ENCODE peak calls at places on chromosome 10, in eight cellular contexts. R is cardiac muscle cell; I is cardiac fibroblast; V is GM12865; K is GM13976; B is fibroblast of villous mesenchyme; A is CD4-positive, alpha-beta T cell; Q is IMR-90. F is an unnamed sample.

GRCh38 chr10:944034-944831 is 12.7 kb upstream of the LARP4B start:
- DNase-seq in R (no peak), I (peak), V (peak), K (peak), B (peak), A (peak), Q (peak), F (no peak)

GRCh38 chr10:37379991-37380390 is 254.6 kb downstream of the ANKRD30A start:
- DNase-seq in R (no peak), I (peak), V (no peak), K (no peak), B (no peak), A (no peak), Q (no peak), F (no peak)

GRCh38 chr10:101221479-101222246 is 7.6 kb downstream of the LBX1 start:
- DNase-seq in R (no peak), I (no peak), V (no peak), K (no peak), B (no peak), A (no peak), Q (no peak), F (peak)

GRCh38 chr10:5919568-5919967 is 29.5 kb downstream of the FBH1 start:
- DNase-seq in R (no peak), I (no peak), V (no peak), K (no peak), B (no peak), A (no peak), Q (no peak), F (no peak)

GRCh38 chr10:100970076-100970913 is 991 bp downstream of the SEMA4G start:
- DNase-seq in R (no peak), I (no peak), V (no peak), K (peak), B (no peak), A (peak), Q (no peak), F (peak)

GRCh38 chr10:12906051-12906541 is 95.4 kb downstream of the CCDC3 start:
- DNase-seq in R (no peak), I (no peak), V (no peak), K (no peak), B (no peak), A (no peak), Q (no peak), F (no peak)

GRCh38 chr10:51389415-51390342 is 309.7 kb downstream of the CSTF2T start:
- DNase-seq in R (peak), I (peak), V (peak), K (peak), B (peak), A (peak), Q (peak), F (peak)

GRCh38 chr10:96794786-96795733 is 37.0 kb upstream of the LCOR start:
- DNase-seq in R (no peak), I (no peak), V (no peak), K (no peak), B (peak), A (no peak), Q (no peak), F (no peak)

GRCh38 chr10:69458426-69459100 is 7.3 kb downstream of the TSPAN15 start:
- DNase-seq in R (peak), I (no peak), V (no peak), K (no peak), B (no peak), A (no peak), Q (no peak), F (no peak)

GRCh38 chr10:95177429-95177828 is 16.6 kb upstream of the ACSM6 start:
- DNase-seq in R (no peak), I (no peak), V (no peak), K (no peak), B (no peak), A (no peak), Q (no peak), F (no peak)

GRCh38 chr10:46514899-46515298 is 41.6 kb downstream of the GPRIN2 start:
- DNase-seq in R (no peak), I (no peak), V (no peak), K (no peak), B (no peak), A (peak), Q (no peak), F (no peak)

GRCh38 chr10:122499012-122499411 is 37.7 kb downstream of the HTRA1 start:
- DNase-seq in R (no peak), I (no peak), V (no peak), K (no peak), B (no peak), A (no peak), Q (no peak), F (no peak)

GRCh38 chr10:10758306-10758705 is 259.4 kb upstream of the CELF2 start:
- DNase-seq in R (no peak), I (no peak), V (no peak), K (no peak), B (no peak), A (no peak), Q (no peak), F (no peak)

GRCh38 chr10:93208717-93209464 is 135.2 kb downstream of the CYP26A1 start:
- DNase-seq in R (no peak), I (peak), V (no peak), K (no peak), B (no peak), A (no peak), Q (peak), F (no peak)

GRCh38 chr10:80468806-80469421 is 14.8 kb downstream of the TSPAN14 start:
- DNase-seq in R (no peak), I (no peak), V (no peak), K (no peak), B (no peak), A (no peak), Q (no peak), F (no peak)

GRCh38 chr10:88515235-88515634 is 67.9 kb downstream of the RNLS start:
- DNase-seq in R (no peak), I (no peak), V (no peak), K (no peak), B (no peak), A (no peak), Q (peak), F (no peak)

GRCh38 chr10:92313750-92314149 is 22.8 kb downstream of the MARCHF5 start:
- DNase-seq in R (no peak), I (no peak), V (no peak), K (no peak), B (no peak), A (no peak), Q (no peak), F (no peak)

GRCh38 chr10:74827694-74828093 is 1.3 kb downstream of the KAT6B start:
- DNase-seq in R (no peak), I (no peak), V (no peak), K (no peak), B (no peak), A (no peak), Q (no peak), F (no peak)

GRCh38 chr10:30973737-30974136 is 57.9 kb downstream of the ZNF438 start:
- DNase-seq in R (no peak), I (no peak), V (no peak), K (no peak), B (no peak), A (no peak), Q (no peak), F (no peak)

GRCh38 chr10:30531751-30532530 is 97.6 kb downstream of the LYZL2 start:
- DNase-seq in R (no peak), I (no peak), V (no peak), K (no peak), B (no peak), A (no peak), Q (no peak), F (no peak)

GRCh38 chr10:79268100-79268670 is 79.1 kb upstream of the PPIF start:
- DNase-seq in R (no peak), I (peak), V (no peak), K (no peak), B (peak), A (no peak), Q (peak), F (no peak)

GRCh38 chr10:88913157-88913556 is 33.1 kb downstream of the STAMBPL1 start:
- DNase-seq in R (no peak), I (peak), V (no peak), K (no peak), B (peak), A (no peak), Q (peak), F (peak)

GRCh38 chr10:79249156-79250121 is 97.8 kb upstream of the PPIF start:
- DNase-seq in R (no peak), I (no peak), V (peak), K (peak), B (no peak), A (no peak), Q (no peak), F (no peak)

GRCh38 chr10:71621783-71622526 is 97.6 kb downstream of the C10orf105 start:
- DNase-seq in R (peak), I (peak), V (no peak), K (no peak), B (peak), A (no peak), Q (peak), F (no peak)

GRCh38 chr10:131020775-131021174 is 290.7 kb downstream of the TCERG1L start:
- DNase-seq in R (no peak), I (no peak), V (no peak), K (no peak), B (no peak), A (no peak), Q (no peak), F (no peak)

GRCh38 chr10:274866-275265 is 139.6 kb downstream of the ZMYND11 start:
- DNase-seq in R (peak), I (no peak), V (no peak), K (no peak), B (no peak), A (no peak), Q (no peak), F (no peak)

GRCh38 chr10:22335204-22335956 is 9.9 kb upstream of the SPAG6 start:
- DNase-seq in R (peak), I (peak), V (peak), K (peak), B (peak), A (peak), Q (peak), F (peak)
- TF ChIP-seq CTCF in R (no peak), I (peak), V (no peak), K (no peak), B (no peak), A (no peak), Q (no peak), F (no peak)

GRCh38 chr10:124092270-124093075 is 925 bp downstream of the CHST15 start:
- DNase-seq in R (peak), I (peak), V (peak), K (peak), B (peak), A (no peak), Q (no peak), F (peak)
- TF ChIP-seq CTCF in R (peak), I (no peak), V (no peak), K (no peak), B (no peak), A (no peak), Q (no peak), F (no peak)

GRCh38 chr10:77974396-77975074 is 48.0 kb upstream of the DLG5 start:
- DNase-seq in R (peak), I (peak), V (peak), K (no peak), B (peak), A (no peak), Q (peak), F (peak)
- TF ChIP-seq CTCF in R (peak), I (peak), V (peak), K (no peak), B (peak), A (no peak), Q (peak), F (peak)

GRCh38 chr10:133274751-133275682 is 1.7 kb downstream of the ADAM8 start:
- DNase-seq in R (peak), I (no peak), V (peak), K (peak), B (no peak), A (peak), Q (no peak), F (no peak)
- TF ChIP-seq CTCF in R (no peak), I (no peak), V (no peak), K (no peak), B (no peak), A (no peak), Q (no peak), F (no peak)

GRCh38 chr10:27251554-27251953 is 11.0 kb upstream of the ACBD5 start:
- DNase-seq in R (no peak), I (no peak), V (no peak), K (no peak), B (no peak), A (no peak), Q (no peak), F (no peak)

GRCh38 chr10:27248215-27248614 is 7.6 kb upstream of the ACBD5 start:
- DNase-seq in R (no peak), I (no peak), V (no peak), K (no peak), B (no peak), A (no peak), Q (no peak), F (no peak)

GRCh38 chr10:27256790-27257189 is 16.2 kb upstream of the ACBD5 start:
- DNase-seq in R (no peak), I (no peak), V (no peak), K (no peak), B (no peak), A (no peak), Q (no peak), F (peak)

GRCh38 chr10:27256299-27256698 is 15.7 kb upstream of the ACBD5 start:
- DNase-seq in R (no peak), I (no peak), V (no peak), K (no peak), B (no peak), A (no peak), Q (no peak), F (no peak)

DNA sequence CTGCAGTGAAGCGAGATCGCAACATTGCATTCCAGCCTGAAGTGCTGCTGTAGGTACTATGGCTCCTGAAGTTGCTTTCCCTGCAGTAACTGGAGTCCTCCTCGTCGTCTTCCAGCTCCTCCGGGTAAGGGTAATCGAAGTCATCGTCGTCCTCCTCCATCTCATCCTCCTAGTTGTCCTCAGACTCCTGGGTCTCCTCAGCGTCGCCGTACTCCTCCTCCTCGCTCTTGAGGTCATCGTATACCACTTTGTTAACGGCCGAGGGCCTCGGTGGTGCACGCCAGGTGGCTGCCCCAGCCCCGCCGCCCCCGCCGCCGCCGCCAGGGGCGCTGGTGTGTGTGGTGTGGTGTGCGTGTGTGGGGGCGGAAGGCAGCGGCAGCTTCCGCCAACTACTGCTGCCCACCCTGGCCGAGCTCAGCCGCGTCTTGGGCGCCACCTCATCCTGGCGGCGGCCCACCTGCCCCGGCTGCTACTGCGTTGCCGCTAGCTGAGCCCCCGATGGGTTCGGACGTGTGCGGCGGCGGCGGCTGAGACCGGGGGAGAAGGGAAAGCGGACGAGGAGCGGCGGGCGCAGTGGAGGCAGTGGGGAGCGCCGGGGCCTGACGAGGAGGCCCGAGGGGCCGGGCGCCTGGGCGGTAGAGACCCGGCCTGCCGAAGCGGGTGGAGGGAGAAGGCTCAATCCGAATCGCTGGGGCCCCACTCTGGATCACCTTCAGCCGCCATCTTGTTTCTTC is 11.8 kb upstream of the ACBD5 start:
- DNase-seq in R (no peak), I (peak), V (peak), K (peak), B (peak), A (peak), Q (peak), F (no peak)
- TF ChIP-seq CTCF in R (peak), I (peak), V (peak), K (peak), B (peak), A (peak), Q (no peak), F (no peak)

GRCh38 chr10:3460420-3461128 is 288.0 kb upstream of the PITRM1 start:
- DNase-seq in R (no peak), I (no peak), V (no peak), K (no peak), B (no peak), A (no peak), Q (no peak), F (no peak)

GRCh38 chr10:3451516-3452185 is 279.1 kb upstream of the PITRM1 start:
- DNase-seq in R (no peak), I (no peak), V (no peak), K (no peak), B (no peak), A (no peak), Q (no peak), F (no peak)

GRCh38 chr10:3452683-3453388 is 280.3 kb upstream of the PITRM1 start:
- DNase-seq in R (no peak), I (peak), V (no peak), K (no peak), B (peak), A (no peak), Q (peak), F (no peak)

GRCh38 chr10:3452234-3452633 is 279.7 kb upstream of the PITRM1 start:
- DNase-seq in R (no peak), I (peak), V (peak), K (no peak), B (peak), A (no peak), Q (peak), F (no peak)

DNA sequence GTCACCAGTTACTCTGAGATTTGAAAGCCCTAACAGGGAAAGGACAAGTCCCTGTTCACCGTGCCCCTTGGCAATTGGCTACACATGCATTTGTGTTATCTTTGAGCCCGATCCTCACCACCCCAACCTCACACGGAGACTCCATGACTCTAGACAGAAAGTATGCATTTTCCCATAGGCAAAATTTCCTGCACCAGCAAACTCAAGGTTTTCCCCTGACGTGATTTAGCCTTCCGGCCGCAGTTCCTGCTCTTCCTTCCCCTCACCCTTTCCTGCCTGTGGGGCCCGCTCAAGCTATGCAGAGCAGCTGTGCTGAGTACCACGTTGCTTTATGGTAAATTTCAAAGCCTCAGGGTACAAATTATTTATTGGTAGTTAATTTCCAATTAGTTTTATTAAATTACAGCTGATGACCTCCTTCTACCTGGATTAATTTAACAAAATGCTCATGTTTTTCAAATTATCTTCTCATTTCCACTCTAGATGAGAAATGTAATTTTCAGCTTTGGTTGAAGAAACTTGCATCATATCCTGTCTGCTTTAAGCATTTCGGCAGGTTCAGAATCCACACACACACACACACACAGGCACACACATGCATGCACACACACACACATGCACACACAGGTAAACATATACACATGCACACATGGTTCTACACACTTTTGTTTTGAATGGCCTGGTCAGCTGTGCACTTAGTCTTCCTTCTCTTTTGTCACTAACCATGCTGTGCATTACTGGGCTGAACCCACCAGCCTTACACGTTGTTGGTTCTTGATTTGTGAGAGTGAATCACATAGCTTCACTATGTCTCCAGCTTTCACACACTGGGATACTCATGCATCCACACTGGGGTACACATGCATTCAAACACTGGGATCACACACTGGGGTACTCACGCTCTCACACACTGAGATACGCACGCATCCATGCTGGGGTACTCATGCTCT is 283.1 kb upstream of the PITRM1 start:
- DNase-seq in R (no peak), I (peak), V (no peak), K (no peak), B (peak), A (peak), Q (peak), F (no peak)
- TF ChIP-seq CTCF in R (no peak), I (no peak), V (no peak), K (no peak), B (no peak), A (no peak), Q (no peak), F (no peak)

GRCh38 chr10:113521482-113521795 is 31.4 kb upstream of the HABP2 start:
- DNase-seq in R (no peak), I (no peak), V (no peak), K (no peak), B (no peak), A (no peak), Q (no peak), F (no peak)
- TF ChIP-seq CTCF in R (no peak), I (no peak), V (no peak), K (no peak), B (no peak), A (no peak), Q (no peak), F (no peak)

GRCh38 chr10:132183046-132183445 is 3.7 kb upstream of the DPYSL4 start:
- DNase-seq in R (no peak), I (no peak), V (no peak), K (no peak), B (no peak), A (no peak), Q (no peak), F (no peak)
- TF ChIP-seq CTCF in R (no peak), I (no peak), V (no peak), K (no peak), B (no peak), A (no peak), Q (no peak), F (no peak)

GRCh38 chr10:68221196-68221595 is 10.7 kb downstream of the ATOH7 start:
- DNase-seq in R (no peak), I (peak), V (no peak), K (no peak), B (no peak), A (no peak), Q (peak), F (no peak)

GRCh38 chr10:68224810-68225209 is 7.1 kb downstream of the ATOH7 start:
- DNase-seq in R (no peak), I (peak), V (no peak), K (no peak), B (peak), A (no peak), Q (peak), F (no peak)

GRCh38 chr10:68218786-68219185 is 13.1 kb downstream of the ATOH7 start:
- DNase-seq in R (no peak), I (no peak), V (no peak), K (no peak), B (no peak), A (no peak), Q (no peak), F (no peak)

DNA sequence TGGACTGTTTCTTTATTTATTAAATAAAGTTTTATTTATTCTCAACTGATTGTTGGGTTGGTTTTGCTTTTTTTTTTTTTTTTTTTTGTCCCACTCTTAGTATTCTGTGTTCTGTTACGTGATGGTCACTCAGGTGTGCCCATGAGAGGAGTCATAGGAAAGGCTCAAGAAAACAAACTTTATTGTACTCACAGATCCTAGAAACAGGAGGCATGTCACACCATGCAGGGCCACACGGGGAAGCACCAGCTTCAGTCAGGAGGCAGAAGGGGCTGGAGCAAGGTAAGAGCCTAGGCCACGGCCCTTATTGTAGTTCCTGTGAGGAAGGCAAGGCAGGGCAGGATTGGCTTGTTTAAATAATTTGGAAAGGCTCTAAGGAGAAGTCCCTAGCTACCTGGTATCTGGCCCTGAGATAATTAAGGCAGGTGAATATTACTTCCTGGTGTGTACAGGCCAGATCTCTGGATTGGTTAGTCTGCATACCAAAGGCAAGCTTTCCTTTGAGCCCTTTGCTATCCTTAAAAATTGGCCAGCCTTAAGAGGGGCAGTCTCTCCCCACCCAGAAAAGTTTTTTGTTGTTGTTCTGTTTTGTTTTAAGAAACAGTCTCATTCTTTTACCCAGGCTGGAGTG is 8.3 kb downstream of the ATOH7 start:
- DNase-seq in R (no peak), I (no peak), V (peak), K (no peak), B (no peak), A (no peak), Q (no peak), F (no peak)
- TF ChIP-seq CTCF in R (no peak), I (no peak), V (peak), K (peak), B (no peak), A (no peak), Q (no peak), F (peak)